ENCODE peak calls at places on chromosomes 5 and 9, in seven cellular contexts. L, V, M, U, O, X and H are unnamed samples.

GRCh38 chr5:91386120-91386519 is 3.0 kb upstream of the ARRDC3 start:
- DNase-seq in L (no peak), V (no peak), M (no peak), U (no peak), O (no peak), X (no peak), H (no peak)

GRCh38 chr9:114900937-114901802 is 29.2 kb downstream of the TNFSF8 start:
- DNase-seq in L (no peak), V (no peak), M (no peak), U (no peak), O (no peak), X (no peak), H (no peak)

GRCh38 chr9:19146441-19146840 is 19.1 kb upstream of the PLIN2 start:
- DNase-seq in L (no peak), V (no peak), M (no peak), U (no peak), O (no peak), X (no peak), H (no peak)

GRCh38 chr5:138639326-138639725 is 64.1 kb upstream of the HSPA9 start:
- DNase-seq in L (no peak), V (no peak), M (no peak), U (no peak), O (no peak), X (no peak), H (no peak)

GRCh38 chr5:142108432-142109355 is at the start of gene NDFIP1:
- DNase-seq in L (peak), V (peak), M (peak), U (peak), O (peak), X (peak), H (peak)

GRCh38 chr5:135468541-135468940 is 16.4 kb upstream of the TIFAB start:
- DNase-seq in L (no peak), V (no peak), M (peak), U (peak), O (no peak), X (no peak), H (no peak)

GRCh38 chr5:885529-885928 is 7.1 kb downstream of the BRD9 start:
- DNase-seq in L (no peak), V (no peak), M (no peak), U (peak), O (no peak), X (no peak), H (no peak)

GRCh38 chr9:137691648-137692357 is 73.0 kb downstream of the EHMT1 start:
- DNase-seq in L (no peak), V (no peak), M (no peak), U (no peak), O (no peak), X (no peak), H (no peak)

GRCh38 chr9:96251451-96251850 is 50.5 kb downstream of the HSD17B3 start:
- DNase-seq in L (no peak), V (no peak), M (no peak), U (no peak), O (no peak), X (no peak), H (no peak)

GRCh38 chr5:102853680-102854079 is 98.6 kb downstream of the PAM start:
- DNase-seq in L (no peak), V (no peak), M (no peak), U (no peak), O (no peak), X (no peak), H (no peak)

GRCh38 chr9:38073882-38074281 is 4.9 kb upstream of the SHB start:
- DNase-seq in L (no peak), V (no peak), M (no peak), U (no peak), O (no peak), X (no peak), H (no peak)

GRCh38 chr9:111715471-111715870 is 54.1 kb downstream of the GNG10 start:
- DNase-seq in L (no peak), V (no peak), M (no peak), U (no peak), O (no peak), X (no peak), H (no peak)

GRCh38 chr5:156482816-156483215 is 155.9 kb downstream of the SGCD start:
- DNase-seq in L (no peak), V (no peak), M (no peak), U (no peak), O (no peak), X (no peak), H (no peak)

GRCh38 chr5:84231390-84231789 is 153.3 kb downstream of the EDIL3 start:
- DNase-seq in L (no peak), V (no peak), M (no peak), U (no peak), O (no peak), X (no peak), H (no peak)

GRCh38 chr9:2181794-2182193 is 166.6 kb downstream of the SMARCA2 start:
- DNase-seq in L (peak), V (no peak), M (no peak), U (no peak), O (no peak), X (peak), H (peak)

GRCh38 chr5:41903382-41903891 is 707 bp upstream of the RIMOC1 start:
- DNase-seq in L (no peak), V (no peak), M (no peak), U (no peak), O (no peak), X (no peak), H (no peak)

GRCh38 chr5:41908374-41909079 is 4.4 kb downstream of the RIMOC1 start:
- DNase-seq in L (no peak), V (no peak), M (no peak), U (no peak), O (no peak), X (no peak), H (no peak)

DNA sequence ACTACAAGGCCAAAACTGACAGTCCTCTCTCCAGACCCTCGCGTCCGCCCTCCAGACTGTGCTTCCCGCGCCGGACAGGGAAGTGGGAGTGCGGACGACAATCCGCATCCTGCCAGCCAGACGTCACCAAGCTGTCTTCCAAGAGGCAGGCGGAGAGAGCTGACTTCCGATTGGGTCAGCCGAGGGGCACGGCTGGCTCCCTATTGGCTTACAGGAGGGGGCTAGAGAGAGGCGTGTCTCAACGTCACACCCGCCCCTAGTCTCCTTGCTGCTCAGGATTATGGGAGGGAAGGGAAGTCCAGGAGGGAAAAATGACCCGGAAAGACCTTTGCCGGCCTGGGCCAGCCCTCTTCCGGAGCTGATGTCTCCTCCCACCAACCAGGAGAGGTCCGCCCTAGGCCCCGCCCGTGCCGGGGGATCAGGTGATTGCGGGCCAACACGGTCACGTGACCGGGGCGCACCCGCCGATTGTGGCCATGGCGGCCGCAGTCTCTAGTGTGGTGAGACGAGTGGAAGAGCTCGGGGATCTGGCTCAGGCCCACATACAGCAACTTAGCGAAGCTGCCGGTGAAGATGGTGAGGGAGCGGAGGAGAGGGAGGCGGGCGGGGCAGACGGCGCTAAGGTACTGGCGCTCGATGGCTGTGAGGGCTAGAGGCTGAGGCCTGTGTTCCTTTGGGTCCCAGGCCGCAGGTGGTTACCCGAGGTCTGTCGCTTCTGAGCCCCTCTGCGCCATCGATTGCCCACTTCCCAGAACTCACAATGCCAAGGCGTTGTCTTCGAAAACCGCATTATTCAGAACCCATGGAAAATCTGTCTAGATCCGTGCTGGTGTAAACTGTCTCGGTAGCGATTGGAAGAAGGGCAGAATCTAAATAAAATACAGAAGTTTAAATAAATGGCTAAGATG is at the start of gene RIMOC1:
- DNase-seq in L (peak), V (peak), M (peak), U (peak), O (peak), X (peak), H (peak)
- TF ChIP-seq POLR2A in L (no peak), V (peak), M (peak), U (peak), O (peak), X (peak), H (peak)

GRCh38 chr9:128092199-128092977 is 24.4 kb downstream of the SLC25A25 start:
- DNase-seq in L (no peak), V (peak), M (no peak), U (no peak), O (no peak), X (no peak), H (no peak)

GRCh38 chr9:128094950-128095544 is 27.0 kb downstream of the SLC25A25 start:
- DNase-seq in L (no peak), V (peak), M (peak), U (no peak), O (no peak), X (no peak), H (no peak)

GRCh38 chr9:128096614-128097013 is 28.6 kb downstream of the SLC25A25 start:
- DNase-seq in L (no peak), V (no peak), M (no peak), U (no peak), O (no peak), X (no peak), H (no peak)

GRCh38 chr9:128093016-128093415 is 25.0 kb downstream of the SLC25A25 start:
- DNase-seq in L (no peak), V (no peak), M (no peak), U (no peak), O (no peak), X (no peak), H (no peak)

GRCh38 chr9:128094166-128094949 is 26.3 kb downstream of the SLC25A25 start:
- DNase-seq in L (no peak), V (peak), M (peak), U (peak), O (peak), X (peak), H (peak)
- TF ChIP-seq POLR2A in L (no peak), V (peak), M (no peak), U (peak), O (peak), X (no peak), H (no peak)

DNA sequence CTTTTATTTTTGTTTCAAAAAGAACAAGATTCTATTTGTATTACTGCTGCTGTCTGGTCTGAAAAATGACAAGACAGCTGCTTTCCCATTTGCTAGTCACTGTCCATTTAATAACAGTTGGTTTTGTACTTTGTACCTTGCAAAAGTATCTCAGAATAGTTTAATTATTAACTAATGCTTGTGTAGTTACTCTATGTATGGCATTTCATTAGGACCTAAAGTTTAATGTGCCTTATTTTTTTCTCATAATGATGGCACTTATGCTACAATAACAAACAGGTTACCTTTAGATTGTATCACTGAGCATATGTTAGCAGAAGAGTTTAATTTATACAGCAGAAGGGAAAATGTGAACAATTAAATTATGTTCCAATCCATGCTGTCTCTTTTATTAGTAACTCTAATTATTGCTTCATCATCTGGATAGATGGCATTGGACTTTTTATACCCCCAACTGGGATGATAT is 134.2 kb downstream of the CDH10 start:
- DNase-seq in L (no peak), V (no peak), M (no peak), U (no peak), O (no peak), X (peak), H (no peak)
- TF ChIP-seq POLR2A in L (no peak), V (no peak), M (no peak), U (no peak), O (no peak), X (no peak), H (no peak)

DNA sequence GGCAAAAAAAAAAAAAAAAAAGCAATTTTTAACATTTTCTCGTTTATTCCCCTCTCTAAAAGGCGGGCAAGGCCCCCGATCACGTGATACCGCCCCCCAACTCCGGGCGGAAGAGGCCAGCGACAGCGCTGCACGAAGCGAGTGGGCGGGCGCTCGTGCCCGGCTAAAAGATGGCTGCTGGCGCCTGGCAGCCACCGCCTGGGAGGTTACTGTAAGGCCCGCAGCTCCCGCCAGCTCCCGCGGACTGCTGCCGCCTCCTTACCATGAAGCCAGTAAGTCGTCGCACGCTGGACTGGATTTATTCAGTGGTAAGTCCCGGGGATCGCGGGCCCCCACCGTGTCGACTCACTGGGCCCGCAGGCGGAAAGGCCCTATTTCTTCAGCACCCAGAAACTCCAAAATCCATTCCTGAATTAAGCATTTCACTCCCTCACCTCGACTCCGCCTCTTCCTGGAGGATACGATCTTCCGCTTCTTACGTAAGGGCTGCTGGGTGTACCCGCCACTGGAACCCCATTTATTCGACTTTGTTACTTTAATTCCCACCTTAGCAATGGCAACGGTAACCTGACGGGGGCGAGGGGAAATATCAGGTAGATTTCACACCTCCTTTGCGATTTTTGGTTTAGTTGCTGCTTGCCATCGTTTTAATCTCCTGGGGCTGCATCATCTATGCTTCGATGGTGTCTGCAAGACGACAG is at the start of the genes SMIM27 and TOPORS:
- DNase-seq in L (peak), V (peak), M (peak), U (peak), O (peak), X (peak), H (peak)
- TF ChIP-seq POLR2A in L (peak), V (peak), M (peak), U (peak), O (peak), X (peak), H (peak)

GRCh38 chr9:109969559-109970237 is 189.7 kb downstream of the PALM2AKAP2 start:
- DNase-seq in L (no peak), V (no peak), M (peak), U (no peak), O (no peak), X (no peak), H (no peak)
- TF ChIP-seq POLR2A in L (no peak), V (no peak), M (no peak), U (no peak), O (no peak), X (no peak), H (no peak)

DNA sequence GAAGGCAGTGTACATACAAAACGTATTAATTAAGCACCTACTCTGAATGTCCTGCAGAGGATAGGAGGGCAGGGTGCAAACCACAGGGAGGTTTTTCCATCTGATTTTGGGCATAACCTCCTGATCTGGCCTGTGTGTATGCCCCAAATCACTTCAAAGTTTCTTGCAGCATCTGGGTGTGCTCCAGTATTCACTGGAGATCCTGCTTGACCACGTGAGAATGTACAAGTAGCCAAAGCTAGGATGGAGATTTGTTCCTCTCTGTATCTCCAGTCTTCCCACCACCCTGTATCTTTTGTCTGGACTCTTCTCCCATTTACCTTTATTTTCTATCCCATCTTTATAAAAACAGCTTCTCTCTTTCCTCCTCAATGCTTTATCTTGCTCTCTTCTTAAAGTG is 207.7 kb downstream of the FBXL7 start:
- DNase-seq in L (no peak), V (no peak), M (no peak), U (no peak), O (no peak), X (no peak), H (no peak)
- TF ChIP-seq POLR2A in L (no peak), V (no peak), M (no peak), U (no peak), O (no peak), X (no peak), H (no peak)

GRCh38 chr9:120714088-120714845 is at the start of gene MEGF9:
- DNase-seq in L (peak), V (peak), M (peak), U (peak), O (peak), X (peak), H (peak)
- TF ChIP-seq POLR2A in L (peak), V (peak), M (peak), U (no peak), O (no peak), X (peak), H (peak)

GRCh38 chr5:180093651-180094382 is 22.3 kb upstream of the RNF130 start:
- DNase-seq in L (no peak), V (no peak), M (no peak), U (no peak), O (no peak), X (no peak), H (no peak)
- TF ChIP-seq POLR2A in L (no peak), V (no peak), M (no peak), U (no peak), O (no peak), X (no peak), H (no peak)

DNA sequence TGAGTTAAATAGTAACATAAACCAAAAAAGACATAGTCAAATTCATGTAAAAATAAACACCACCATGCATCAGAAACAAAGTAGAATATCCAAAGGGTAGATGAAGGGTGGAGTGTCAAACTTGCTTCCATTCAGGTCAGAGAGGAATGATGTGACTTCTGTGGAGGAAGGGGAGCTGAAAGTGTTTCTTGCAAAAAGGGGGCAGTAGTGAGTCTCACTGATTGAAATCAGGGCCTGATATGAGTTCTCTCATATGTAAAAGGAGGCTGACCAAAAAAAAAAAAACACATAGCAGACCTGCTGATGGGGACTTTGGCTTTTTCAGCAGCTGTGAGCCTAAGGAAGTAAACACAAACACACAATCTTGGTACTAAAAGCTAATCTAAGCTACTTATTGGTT is 38.8 kb upstream of the RGMB start:
- DNase-seq in L (no peak), V (no peak), M (no peak), U (no peak), O (no peak), X (no peak), H (no peak)
- TF ChIP-seq POLR2A in L (no peak), V (no peak), M (no peak), U (no peak), O (no peak), X (no peak), H (no peak)